ENCODE peak calls at places on chromosome 10, in four cellular contexts. L, O, S and C are unnamed samples.

GRCh38 chr10:127907411-127908105 is 655 bp downstream of the PTPRE start:
- DNase-seq in L (peak), O (peak), S (no peak), C (peak)

GRCh38 chr10:65931291-65932080 is 994.4 kb upstream of the LRRTM3 start:
- DNase-seq in O (no peak), L (no peak), S (no peak), C (no peak)

GRCh38 chr10:48522011-48522765 is 82.7 kb downstream of the ARHGAP22 start:
- DNase-seq in S (no peak), O (no peak), L (no peak), C (no peak)

GRCh38 chr10:68955786-68956532 is at the start of gene DDX21:
- DNase-seq in O (peak), S (peak), L (peak), C (no peak)

GRCh38 chr10:53314856-53315255 is 542.3 kb upstream of the MBL2 start:
- DNase-seq in O (no peak), S (no peak), L (no peak), C (no peak)

GRCh38 chr10:120392245-120392644 is 64.8 kb upstream of the PLPP4 start:
- DNase-seq in O (no peak), S (no peak), L (no peak), C (no peak)

GRCh38 chr10:129411146-129411705 is 55.8 kb upstream of the MGMT start:
- DNase-seq in S (no peak), O (no peak), L (no peak), C (no peak)

GRCh38 chr10:119341236-119342016 is 134.1 kb downstream of the GRK5 start:
- DNase-seq in S (no peak), L (no peak), O (peak), C (no peak)

GRCh38 chr10:57262908-57263307 is 901.8 kb upstream of the ZWINT start:
- DNase-seq in S (no peak), L (no peak), O (no peak), C (no peak)

DNA sequence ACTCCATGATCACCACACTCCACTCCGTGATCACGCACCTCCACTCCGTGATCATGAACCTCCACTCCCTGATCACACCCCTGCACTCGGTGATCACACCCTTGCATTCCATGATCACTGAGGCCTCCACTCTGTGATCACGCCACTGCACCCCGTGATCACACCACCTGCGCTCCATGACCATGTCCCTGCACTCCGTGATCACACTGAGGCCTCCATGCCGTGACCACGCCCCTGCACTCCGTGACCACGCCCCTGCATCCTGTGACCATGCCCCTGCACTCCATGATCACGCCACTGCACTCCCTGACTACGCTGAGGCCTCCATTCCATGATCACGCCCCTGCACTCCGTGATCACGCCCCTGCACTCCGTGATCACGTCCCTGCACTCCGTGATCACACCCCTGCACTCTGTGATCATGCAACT is 27.1 kb downstream of the STK32C start:
- DNase-seq in S (no peak), O (no peak), L (no peak), C (no peak)
- TF ChIP-seq POLR2A in S (no peak), O (no peak), L (no peak), C (no peak)

GRCh38 chr10:59907918-59908807 is 1.8 kb upstream of the CCDC6 start:
- DNase-seq in O (no peak), S (no peak), L (peak), C (peak)
- TF ChIP-seq POLR2A in O (no peak), S (peak), L (peak), C (peak)

DNA sequence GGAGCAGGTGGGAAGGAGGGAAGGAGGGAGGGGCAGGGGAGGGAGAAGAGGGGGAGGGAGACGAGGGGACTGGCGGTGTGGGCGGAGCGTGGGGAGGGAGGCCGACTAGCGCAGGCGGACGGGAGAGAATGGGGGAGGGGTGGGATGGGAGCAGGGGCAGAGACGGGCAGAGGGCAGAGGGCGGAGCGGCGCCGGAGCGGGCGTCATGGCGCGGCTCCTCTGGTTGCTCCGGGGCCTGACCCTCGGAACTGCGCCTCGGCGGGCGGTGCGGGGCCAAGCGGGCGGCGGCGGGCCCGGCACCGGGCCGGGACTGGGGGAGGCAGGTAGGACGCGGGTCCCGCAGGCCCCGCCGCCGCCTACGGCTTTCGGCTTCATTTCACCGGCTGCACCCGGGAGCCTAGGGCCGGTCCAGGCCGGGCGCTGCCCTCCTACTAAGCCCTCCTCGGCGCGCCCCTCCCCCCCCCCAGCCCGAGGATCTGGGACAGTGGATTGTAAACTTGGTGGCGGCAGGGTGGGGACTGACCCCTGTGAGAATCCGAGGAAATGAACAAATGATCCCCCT is at the start of gene MSRB2:
- DNase-seq in L (peak), S (peak), O (peak), C (peak)
- TF ChIP-seq POLR2A in L (peak), S (peak), O (peak), C (peak)

DNA sequence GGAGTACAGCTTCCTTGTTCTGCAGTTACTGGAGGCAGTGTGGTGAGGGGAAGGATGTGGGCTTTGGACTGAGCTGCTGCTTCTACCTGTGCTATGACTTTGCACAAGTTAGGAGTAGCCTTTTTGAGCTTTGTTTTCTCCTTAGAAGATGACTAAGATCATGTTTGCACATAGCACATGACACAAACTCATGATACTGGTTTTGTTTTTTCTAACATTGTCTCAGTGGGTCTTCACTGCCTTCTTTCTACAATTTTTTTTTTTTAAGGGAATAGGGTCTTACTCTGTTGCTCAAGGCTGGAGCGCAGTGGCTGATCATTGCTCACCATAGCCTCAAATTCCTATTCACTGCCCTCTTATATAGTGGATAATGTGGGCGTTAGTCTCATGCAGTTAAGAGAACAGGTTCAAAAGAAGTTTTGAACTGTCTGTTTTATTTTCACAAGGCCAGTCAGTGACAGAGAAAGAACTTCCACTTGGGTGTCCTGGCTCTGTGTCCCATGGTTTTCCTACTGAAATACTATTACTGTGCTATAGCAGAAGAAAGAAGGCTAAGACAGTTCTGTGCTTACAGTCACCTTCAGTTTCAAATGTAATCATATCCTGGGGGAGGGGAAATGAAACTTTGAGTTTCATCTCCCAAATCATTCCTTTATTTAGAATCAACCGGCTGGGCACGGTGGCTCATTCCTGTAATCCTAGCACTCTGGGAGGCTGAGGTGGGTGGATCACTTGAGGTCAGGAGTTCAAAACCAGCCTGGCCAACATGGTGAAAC is 72.0 kb downstream of the KAT6B start:
- DNase-seq in O (no peak), L (no peak), S (peak), C (no peak)
- TF ChIP-seq POLR2A in O (no peak), L (no peak), S (peak), C (no peak)

GRCh38 chr10:63268139-63268797 is 135.1 kb downstream of the NRBF2 start:
- DNase-seq in O (no peak), L (no peak), S (no peak), C (no peak)

GRCh38 chr10:63265646-63266207 is 132.6 kb downstream of the NRBF2 start:
- DNase-seq in S (no peak), O (no peak), L (no peak), C (no peak)

GRCh38 chr10:63267414-63268138 is 134.4 kb downstream of the NRBF2 start:
- DNase-seq in S (no peak), O (no peak), L (peak), C (no peak)

GRCh38 chr10:63266337-63267327 is 133.5 kb downstream of the NRBF2 start:
- DNase-seq in O (no peak), S (no peak), L (no peak), C (no peak)

GRCh38 chr10:63268798-63269503 is 135.8 kb downstream of the NRBF2 start:
- DNase-seq in L (peak), S (peak), O (peak), C (peak)
- TF ChIP-seq POLR2A in L (peak), S (peak), O (peak), C (peak)

GRCh38 chr10:95415631-95416031 is 124.8 kb upstream of the PDLIM1 start:
- DNase-seq in L (no peak), O (no peak), S (no peak), C (no peak)
- TF ChIP-seq POLR2A in L (peak), O (no peak), S (no peak), C (no peak)

DNA sequence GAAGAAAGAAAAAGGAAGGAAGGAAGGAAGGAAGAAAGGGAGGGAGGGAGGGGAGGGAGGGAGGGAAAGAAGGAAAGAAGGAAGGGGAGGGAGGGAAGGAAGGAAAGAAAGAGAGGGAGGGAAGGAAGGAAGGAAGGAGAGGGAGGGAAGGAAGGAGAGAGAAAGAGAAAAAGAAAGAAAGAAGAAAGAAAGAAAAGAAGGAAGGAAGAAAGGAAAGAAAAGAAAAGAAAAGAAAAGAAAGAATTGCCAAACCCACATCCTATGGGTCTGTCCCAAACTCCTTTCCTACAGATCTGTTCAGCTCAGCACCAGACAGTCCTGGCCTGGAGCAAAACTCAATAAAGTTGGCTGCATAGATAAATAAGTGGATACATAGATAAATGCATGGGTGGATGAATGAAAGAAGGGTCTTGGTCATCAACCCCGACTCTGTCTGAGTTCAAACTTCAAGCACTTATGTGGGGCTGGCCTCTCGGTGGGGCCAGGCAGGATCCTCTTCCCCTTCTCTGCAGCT is 17.2 kb upstream of the TLX1 start:
- DNase-seq in O (no peak), S (no peak), L (no peak), C (no peak)
- TF ChIP-seq POLR2A in O (no peak), S (no peak), L (no peak), C (no peak)